ENCODE peak calls at places on chromosomes 5 and 9, in four cellular contexts. W, K, V and D are unnamed samples.

GRCh38 chr5:67648201-67648671 is 451.6 kb upstream of the CD180 start:
- DNase-seq in W (peak), K (no peak), V (no peak), D (no peak)

GRCh38 chr9:882416-882931 is 41.0 kb downstream of the DMRT1 start:
- DNase-seq in W (no peak), K (no peak), V (no peak), D (no peak)

GRCh38 chr9:94725293-94725692 is 1.2 kb upstream of the AOPEP start:
- DNase-seq in W (no peak), K (no peak), V (no peak), D (no peak)

GRCh38 chr5:43152946-43153345 is 32.2 kb downstream of the ZNF131 start:
- DNase-seq in W (no peak), K (no peak), V (no peak), D (no peak)

GRCh38 chr5:150392680-150393079 is 20.0 kb downstream of the CD74 start:
- DNase-seq in W (no peak), K (no peak), V (no peak), D (no peak)

GRCh38 chr9:72592501-72593403 is 71.3 kb downstream of the TMC1 start:
- DNase-seq in W (no peak), K (no peak), V (no peak), D (no peak)

GRCh38 chr5:54722846-54723433 is 205.4 kb downstream of the SNX18 start:
- DNase-seq in W (no peak), K (no peak), V (no peak), D (no peak)

GRCh38 chr5:13740471-13740870 is 204.0 kb downstream of the DNAH5 start:
- DNase-seq in W (no peak), K (no peak), V (no peak), D (no peak)

GRCh38 chr5:169142264-169142970 is 158.5 kb downstream of the SLIT3 start:
- DNase-seq in W (peak), K (no peak), V (no peak), D (no peak)

GRCh38 chr5:111367081-111367480 is 142.9 kb downstream of the CAMK4 start:
- DNase-seq in W (no peak), K (no peak), V (no peak), D (no peak)

GRCh38 chr5:103232393-103232999 is 26.1 kb upstream of the MACIR start:
- DNase-seq in W (no peak), K (no peak), V (no peak), D (no peak)

GRCh38 chr9:26746357-26747072 is 146.1 kb downstream of the CAAP1 start:
- DNase-seq in W (no peak), K (no peak), V (no peak), D (no peak)

GRCh38 chr9:113216406-113216805 is 4.7 kb downstream of the FKBP15 start:
- DNase-seq in W (no peak), K (no peak), V (no peak), D (no peak)

GRCh38 chr5:107542831-107543231 is 127.9 kb downstream of the EFNA5 start:
- DNase-seq in W (peak), K (no peak), V (no peak), D (no peak)

GRCh38 chr5:105529851-105530250 is 1967.3 kb upstream of the NUDT12 start:
- DNase-seq in W (no peak), K (no peak), V (no peak), D (no peak)

GRCh38 chr5:150567031-150567680 is 59.2 kb downstream of the NDST1 start:
- DNase-seq in W (no peak), K (no peak), V (no peak), D (no peak)

GRCh38 chr5:181167814-181168488 is 20.6 kb downstream of the OR2V2 start:
- DNase-seq in W (no peak), K (peak), V (no peak), D (peak)

GRCh38 chr5:131382407-131383395 is 118.8 kb downstream of the CDC42SE2 start:
- DNase-seq in W (no peak), K (peak), V (no peak), D (no peak)

GRCh38 chr9:8653855-8654254 is 854.3 kb upstream of the DMAC1 start:
- DNase-seq in W (no peak), K (no peak), V (no peak), D (no peak)

GRCh38 chr9:70902705-70903131 is 218.7 kb downstream of the TRPM3 start:
- DNase-seq in W (no peak), K (no peak), V (no peak), D (no peak)

GRCh38 chr9:137156567-137157375 is 13.1 kb downstream of the LRRC26 start:
- DNase-seq in W (peak), K (peak), V (no peak), D (peak)

GRCh38 chr9:89596937-89597555 is 7.8 kb upstream of the GADD45G start:
- DNase-seq in W (no peak), K (no peak), V (no peak), D (no peak)

GRCh38 chr9:108467653-108468324 is 388.0 kb downstream of the ACTL7B start:
- DNase-seq in W (no peak), K (no peak), V (no peak), D (no peak)

GRCh38 chr9:137763271-137763955 is 114.2 kb upstream of the CACNA1B start:
- DNase-seq in W (no peak), K (no peak), V (no peak), D (no peak)

GRCh38 chr5:162434311-162434710 is 366.7 kb downstream of the GABRG2 start:
- DNase-seq in W (no peak), K (no peak), V (no peak), D (no peak)

GRCh38 chr9:85142461-85143401 is 473.2 kb downstream of the NTRK2 start:
- DNase-seq in W (no peak), K (no peak), V (no peak), D (no peak)

GRCh38 chr9:69121155-69122085 is 52.7 kb upstream of the TJP2 start:
- DNase-seq in W (peak), K (peak), V (peak), D (peak)

GRCh38 chr9:4334439-4334838 is 34.6 kb upstream of the GLIS3 start:
- DNase-seq in W (no peak), K (peak), V (no peak), D (no peak)

GRCh38 chr5:35438786-35439185 is 178.9 kb upstream of the SPEF2 start:
- DNase-seq in W (no peak), K (no peak), V (no peak), D (no peak)

DNA sequence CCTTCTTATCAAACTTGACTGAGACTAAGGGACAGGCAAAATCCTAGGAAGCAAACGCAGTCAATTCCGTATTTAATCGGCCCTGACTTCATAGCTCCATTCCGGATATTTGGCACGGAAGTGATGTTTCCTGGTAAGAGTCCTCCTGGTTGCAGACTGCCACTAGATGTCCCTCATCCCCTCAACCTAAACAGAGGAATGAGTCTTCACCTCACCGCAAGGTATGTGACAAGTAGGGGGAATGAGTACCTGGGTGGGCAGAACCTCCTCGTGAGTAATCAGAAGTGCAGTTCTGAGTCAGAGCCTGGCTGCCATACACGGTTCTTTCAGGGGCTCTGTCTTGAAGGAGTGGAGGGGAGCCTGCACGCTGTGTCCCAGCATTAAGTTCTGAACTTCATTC is 173.6 kb downstream of the MUSK start:
- DNase-seq in W (no peak), K (peak), V (no peak), D (no peak)
- TF ChIP-seq CTCF in W (no peak), K (no peak), V (no peak), D (no peak)

DNA sequence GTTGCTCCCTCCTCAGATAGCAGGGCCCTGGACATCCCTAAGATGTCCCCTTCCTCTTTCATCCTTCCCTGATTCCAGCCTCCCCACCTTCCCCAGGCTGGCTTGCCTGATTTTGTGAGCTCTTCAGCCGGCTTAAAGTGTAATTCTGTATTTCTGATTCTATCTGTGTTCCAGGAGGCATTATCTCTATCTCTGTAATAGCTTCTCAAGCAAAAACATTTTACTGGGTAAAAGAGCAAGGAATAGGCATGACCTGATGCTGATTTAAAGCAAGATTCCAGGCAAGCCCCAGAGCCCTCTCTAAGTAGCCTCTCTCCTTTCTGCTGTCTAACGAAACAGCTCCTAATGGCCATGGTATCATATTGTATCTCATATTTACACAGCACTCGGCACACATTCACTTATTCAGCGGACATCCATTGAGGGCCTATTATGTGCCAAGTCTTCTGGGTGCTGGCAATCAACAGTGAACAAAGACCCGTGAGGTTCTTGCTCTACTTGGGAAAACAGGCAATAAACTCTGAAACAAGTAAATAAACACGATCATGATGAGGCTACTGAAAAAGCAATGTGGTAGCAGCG is 100.9 kb upstream of the MSX2 start:
- DNase-seq in W (no peak), K (no peak), V (no peak), D (no peak)
- TF ChIP-seq CTCF in W (no peak), K (no peak), V (no peak), D (no peak)

DNA sequence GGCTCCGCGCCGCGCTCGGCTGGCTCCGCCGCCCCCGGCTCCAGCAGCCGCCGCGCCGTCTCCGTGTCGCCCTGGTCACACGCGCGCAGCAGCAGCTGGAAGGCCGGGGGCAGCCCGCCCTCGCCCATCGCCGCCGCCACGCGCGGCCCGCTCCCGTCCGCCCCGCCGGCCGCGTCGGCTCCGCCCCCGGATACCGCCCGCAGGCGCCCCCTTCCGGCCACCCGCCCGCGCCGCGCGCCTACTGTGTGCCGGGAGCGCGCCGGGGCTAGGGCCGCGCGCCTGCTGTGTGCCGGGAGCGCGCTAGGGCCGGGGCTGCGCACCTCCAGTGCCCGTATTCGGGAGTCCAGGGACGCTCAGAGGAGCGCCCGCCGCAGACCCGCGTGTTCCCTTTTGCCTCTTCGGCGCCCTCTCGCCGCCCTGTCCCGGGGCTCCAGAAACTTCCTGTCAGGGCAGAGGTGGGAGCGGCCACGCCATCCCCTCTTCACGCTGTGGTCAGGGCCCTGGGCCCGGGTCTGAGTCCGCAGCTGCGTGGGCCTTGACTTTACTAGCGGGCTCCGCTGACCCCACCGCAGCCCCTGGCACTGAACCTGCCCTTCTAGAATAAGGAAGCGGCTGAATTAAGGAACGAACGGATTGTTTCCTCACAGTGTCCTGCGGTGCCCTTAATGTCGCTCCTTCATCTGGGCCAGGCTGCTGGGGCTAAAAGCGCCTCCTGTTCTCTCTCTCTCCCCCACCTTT is at the start of gene ANKS6:
- DNase-seq in W (peak), K (peak), V (peak), D (peak)
- TF ChIP-seq CTCF in W (peak), K (peak), V (no peak), D (peak)

DNA sequence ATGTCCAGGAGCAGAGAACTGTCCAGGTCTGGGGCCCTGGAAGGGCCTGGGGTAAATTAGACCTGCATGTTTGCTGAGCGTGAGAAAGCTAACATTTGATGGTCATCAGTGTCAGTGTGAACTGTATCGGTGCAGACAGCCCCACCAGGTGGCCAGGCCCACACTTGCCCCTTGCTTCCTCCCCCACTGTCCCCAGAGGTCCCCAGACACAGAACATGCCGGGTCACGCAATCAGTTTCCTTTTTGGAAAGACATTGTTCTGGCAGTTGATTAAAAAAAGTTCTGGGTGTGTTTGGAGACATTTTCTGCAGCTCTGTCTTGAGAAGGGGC is 1.5 kb downstream of the NKD2 start:
- DNase-seq in W (no peak), K (no peak), V (peak), D (peak)
- TF ChIP-seq CTCF in W (no peak), K (no peak), V (no peak), D (peak)

DNA sequence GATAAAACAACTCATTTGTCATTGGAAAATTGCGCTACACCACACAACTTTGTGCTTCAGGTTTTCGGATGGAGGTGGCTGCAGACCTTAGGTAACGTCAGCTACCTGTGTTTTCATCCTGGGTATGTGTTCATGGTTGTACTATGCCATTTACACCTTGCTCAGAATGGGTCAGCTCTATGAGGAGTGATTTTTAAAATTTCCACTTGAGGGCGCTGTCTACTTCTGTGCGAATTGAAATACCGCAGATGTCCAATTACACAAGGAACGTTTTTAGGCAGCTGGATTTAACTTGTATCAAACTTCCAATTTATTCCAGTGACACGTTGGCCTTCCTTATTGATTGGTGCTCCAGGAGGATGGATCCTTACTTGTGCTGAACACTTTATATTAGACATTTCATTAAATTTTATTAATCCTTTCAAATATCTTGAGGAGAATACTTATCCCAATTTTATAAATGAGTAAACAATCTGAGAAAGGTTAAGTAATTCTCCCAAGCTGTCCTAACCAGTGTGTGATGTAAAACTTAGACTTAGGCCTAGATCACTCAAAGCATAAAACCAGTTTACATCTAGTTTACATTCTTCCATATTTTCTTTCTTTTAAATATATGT is 23.4 kb downstream of the DMRTA1 start:
- DNase-seq in W (no peak), K (peak), V (no peak), D (peak)
- TF ChIP-seq CTCF in W (peak), K (peak), V (peak), D (peak)

DNA sequence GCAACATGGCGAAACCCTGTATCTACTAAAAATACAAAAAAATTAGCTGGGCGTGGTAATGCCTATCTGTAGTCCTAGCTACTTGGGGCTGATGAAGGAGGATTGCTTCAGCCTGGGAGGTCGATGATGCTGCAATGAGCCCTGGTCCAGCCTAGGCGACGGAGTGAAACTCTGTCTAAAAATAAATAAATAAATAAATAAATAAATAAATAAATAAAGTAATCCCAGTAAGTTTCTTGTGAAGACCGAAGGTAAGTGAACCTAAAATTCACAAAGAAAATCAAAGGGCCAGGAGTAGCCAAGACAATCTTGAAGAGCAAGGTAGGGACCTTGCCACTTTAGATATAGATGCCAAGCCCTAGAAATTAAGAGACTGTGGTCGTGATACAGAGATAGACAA is 68.1 kb upstream of the DHFR start:
- DNase-seq in W (no peak), K (no peak), V (no peak), D (no peak)
- TF ChIP-seq CTCF in W (no peak), K (no peak), V (no peak), D (no peak)

DNA sequence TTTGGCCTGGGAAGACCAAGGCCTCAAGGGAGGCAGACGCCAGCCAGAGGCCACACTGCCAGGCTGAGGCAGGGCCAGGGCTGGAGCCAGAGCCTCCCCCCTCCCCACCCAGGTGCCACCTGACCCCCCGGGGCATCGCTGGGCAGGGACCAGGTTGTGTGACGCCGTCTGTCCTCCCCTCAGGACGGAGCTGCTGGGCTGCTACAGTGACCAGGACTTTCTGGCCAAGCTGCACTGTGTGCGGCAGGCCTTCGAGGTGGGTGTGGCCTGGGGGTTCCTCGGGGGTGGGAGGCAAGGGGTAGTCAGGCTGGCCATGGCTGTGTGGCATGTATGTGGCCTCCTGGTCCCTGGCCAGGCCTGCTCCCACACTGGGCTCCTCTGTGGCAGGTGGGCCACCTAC is 17.9 kb upstream of the DOLPP1 start:
- DNase-seq in W (no peak), K (no peak), V (peak), D (no peak)
- TF ChIP-seq CTCF in W (no peak), K (no peak), V (no peak), D (no peak)